ENCODE peak calls at places on chromosomes 12 and 14, in six cellular contexts. W is WTC11, J is GM23338, X is K562, F is H1, G is GM12878. R is an unnamed sample.

GRCh38 chr14:95227279-95227860 is 70.0 kb upstream of the DICER1 start:
- DNase-seq in W (no peak), J (peak), X (no peak), F (no peak), G (no peak), R (no peak)

GRCh38 chr12:17992002-17992656 is 97.9 kb downstream of the RERGL start:
- DNase-seq in W (peak), J (peak), X (peak), F (no peak), G (peak), R (peak)

GRCh38 chr14:21711360-21711961 is 37.8 kb upstream of the OR4E1 start:
- DNase-seq in W (no peak), J (peak), X (peak), F (no peak), G (no peak), R (peak)

GRCh38 chr14:80567905-80568512 is 356.7 kb upstream of the DIO2 start:
- DNase-seq in W (no peak), J (no peak), X (no peak), F (no peak), G (no peak), R (no peak)

GRCh38 chr14:103301512-103302197 is 32.4 kb upstream of the EIF5 start:
- DNase-seq in W (no peak), J (no peak), X (peak), F (no peak), G (no peak), R (no peak)

GRCh38 chr14:36820111-36820709 is 158.6 kb downstream of the PAX9 start:
- DNase-seq in W (no peak), J (no peak), X (no peak), F (no peak), G (no peak), R (no peak)

GRCh38 chr12:15131462-15131861 is 89.8 kb downstream of the RERG start:
- DNase-seq in W (no peak), J (no peak), X (no peak), F (no peak), G (no peak), R (no peak)

GRCh38 chr12:55728185-55728931 is 451 bp downstream of the CD63 start:
- DNase-seq in W (peak), J (peak), X (peak), F (no peak), G (no peak), R (no peak)

GRCh38 chr12:82789674-82790073 is 103.0 kb downstream of the TMTC2 start:
- DNase-seq in W (no peak), J (no peak), X (no peak), F (no peak), G (no peak), R (no peak)

GRCh38 chr12:110917467-110917866 is 2.9 kb downstream of the MYL2 start:
- DNase-seq in W (no peak), J (no peak), X (no peak), F (no peak), G (no peak), R (peak)

GRCh38 chr12:33795536-33795935 is 226.8 kb upstream of the ALG10 start:
- DNase-seq in W (no peak), J (no peak), X (no peak), F (no peak), G (no peak), R (no peak)

GRCh38 chr14:91366749-91367148 is 50.9 kb downstream of the CCDC88C start:
- DNase-seq in W (no peak), J (no peak), X (no peak), F (no peak), G (no peak), R (no peak)

GRCh38 chr12:1936406-1937320 is 18.2 kb upstream of the CACNA2D4 start:
- DNase-seq in W (no peak), J (no peak), X (no peak), F (peak), G (no peak), R (no peak)

GRCh38 chr14:105364100-105364708 is 34.1 kb upstream of the TEX22 start:
- DNase-seq in W (no peak), J (no peak), X (peak), F (no peak), G (no peak), R (no peak)
- TF ChIP-seq CREB1 in W (no peak), J (no peak), X (no peak), F (no peak), G (no peak), R (no peak)

DNA sequence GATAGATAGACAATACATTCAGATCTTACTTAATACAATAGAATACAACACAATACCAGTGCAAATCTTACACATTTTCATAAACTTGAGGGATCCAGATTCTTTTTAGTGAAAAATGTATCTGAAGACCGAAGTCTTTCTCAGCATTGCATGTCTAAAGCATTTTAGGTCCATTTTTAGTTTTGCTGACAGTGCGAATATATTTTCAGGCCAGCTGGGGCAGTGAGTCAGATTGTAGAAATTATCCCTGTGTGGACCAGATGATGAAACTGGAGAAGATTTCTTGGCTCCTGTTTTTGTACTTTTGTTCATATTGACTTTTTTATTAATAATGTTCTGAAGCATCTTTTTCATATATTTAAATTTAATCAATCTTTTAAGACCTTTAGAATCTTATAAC is 173.0 kb downstream of the FLRT2 start:
- DNase-seq in W (no peak), J (no peak), X (no peak), F (no peak), G (no peak), R (no peak)
- TF ChIP-seq CREB1 in W (no peak), J (no peak), X (no peak), F (no peak), G (no peak), R (no peak)

GRCh38 chr14:70658899-70659298 is 17.2 kb downstream of the TTC9 start:
- DNase-seq in W (no peak), J (no peak), X (no peak), F (no peak), G (no peak), R (no peak)

GRCh38 chr14:70654609-70655008 is 12.9 kb downstream of the TTC9 start:
- DNase-seq in W (no peak), J (no peak), X (no peak), F (no peak), G (peak), R (no peak)

GRCh38 chr14:70653662-70654061 is 11.9 kb downstream of the TTC9 start:
- DNase-seq in W (no peak), J (no peak), X (no peak), F (peak), G (no peak), R (no peak)

GRCh38 chr14:70652871-70653270 is 11.2 kb downstream of the TTC9 start:
- DNase-seq in W (no peak), J (no peak), X (no peak), F (no peak), G (no peak), R (no peak)

DNA sequence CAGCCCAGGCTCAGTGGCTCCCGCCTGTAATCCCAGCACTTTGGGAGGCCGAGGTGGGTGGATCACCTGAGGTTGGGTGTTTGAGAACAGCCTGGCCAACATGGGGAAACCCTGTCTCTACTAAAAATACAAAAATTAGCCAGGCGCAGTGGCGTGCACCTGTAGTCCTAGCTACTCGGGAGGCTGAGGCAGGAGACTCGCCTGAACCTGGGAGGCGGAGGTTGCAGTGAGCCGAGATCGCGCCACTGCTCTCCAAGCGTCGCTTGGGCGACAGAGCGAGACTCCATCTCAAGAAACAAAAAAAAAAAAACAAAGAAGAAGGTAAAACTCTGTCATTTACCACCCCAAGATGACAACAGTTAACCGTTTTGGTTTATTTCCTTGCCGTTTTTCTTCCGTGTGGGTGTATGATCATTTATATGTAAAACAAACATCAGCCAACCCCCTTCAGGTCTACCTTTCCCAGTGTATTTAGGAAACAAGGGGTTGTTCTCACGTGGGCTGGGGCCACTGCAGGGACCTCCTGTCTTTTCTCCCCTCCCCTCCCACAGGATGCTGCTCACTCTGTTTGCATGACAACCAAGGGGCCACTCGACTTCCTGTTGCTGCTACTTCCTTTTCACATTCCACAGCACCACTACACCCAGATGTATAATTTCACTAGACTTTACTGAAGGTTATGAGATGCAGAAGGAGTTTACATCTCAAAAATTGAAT is 13.6 kb downstream of the TTC9 start:
- DNase-seq in W (peak), J (peak), X (no peak), F (peak), G (peak), R (no peak)
- TF ChIP-seq CREB1 in W (no peak), J (no peak), X (no peak), F (no peak), G (no peak), R (no peak)

GRCh38 chr12:101238806-101239329 is 28.8 kb upstream of the SLC5A8 start:
- DNase-seq in W (no peak), J (no peak), X (no peak), F (no peak), G (no peak), R (no peak)

GRCh38 chr12:101243074-101243473 is 33.0 kb upstream of the SLC5A8 start:
- DNase-seq in W (no peak), J (no peak), X (no peak), F (no peak), G (no peak), R (no peak)

DNA sequence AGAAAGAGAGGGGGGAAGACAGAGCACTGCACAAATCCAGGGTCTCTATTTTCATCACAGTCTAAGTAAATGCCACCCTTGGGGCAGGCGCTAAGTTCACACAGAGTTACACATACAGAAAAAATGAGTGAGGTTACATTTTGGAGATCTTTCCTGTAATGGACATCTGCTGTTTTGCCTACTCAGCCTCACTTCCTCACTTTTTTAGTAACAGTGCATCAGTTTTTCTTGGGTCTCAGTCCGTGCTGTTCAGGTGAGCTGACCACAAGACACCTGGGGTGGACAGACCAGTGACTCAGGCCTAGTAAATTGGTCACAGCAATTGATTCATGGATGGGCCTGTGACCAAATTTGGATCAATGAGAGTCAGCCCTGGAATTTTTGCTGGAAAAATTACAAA is 33.6 kb upstream of the SLC5A8 start:
- DNase-seq in W (no peak), J (no peak), X (no peak), F (no peak), G (no peak), R (no peak)
- TF ChIP-seq CREB1 in W (no peak), J (no peak), X (no peak), F (no peak), G (no peak), R (no peak)

DNA sequence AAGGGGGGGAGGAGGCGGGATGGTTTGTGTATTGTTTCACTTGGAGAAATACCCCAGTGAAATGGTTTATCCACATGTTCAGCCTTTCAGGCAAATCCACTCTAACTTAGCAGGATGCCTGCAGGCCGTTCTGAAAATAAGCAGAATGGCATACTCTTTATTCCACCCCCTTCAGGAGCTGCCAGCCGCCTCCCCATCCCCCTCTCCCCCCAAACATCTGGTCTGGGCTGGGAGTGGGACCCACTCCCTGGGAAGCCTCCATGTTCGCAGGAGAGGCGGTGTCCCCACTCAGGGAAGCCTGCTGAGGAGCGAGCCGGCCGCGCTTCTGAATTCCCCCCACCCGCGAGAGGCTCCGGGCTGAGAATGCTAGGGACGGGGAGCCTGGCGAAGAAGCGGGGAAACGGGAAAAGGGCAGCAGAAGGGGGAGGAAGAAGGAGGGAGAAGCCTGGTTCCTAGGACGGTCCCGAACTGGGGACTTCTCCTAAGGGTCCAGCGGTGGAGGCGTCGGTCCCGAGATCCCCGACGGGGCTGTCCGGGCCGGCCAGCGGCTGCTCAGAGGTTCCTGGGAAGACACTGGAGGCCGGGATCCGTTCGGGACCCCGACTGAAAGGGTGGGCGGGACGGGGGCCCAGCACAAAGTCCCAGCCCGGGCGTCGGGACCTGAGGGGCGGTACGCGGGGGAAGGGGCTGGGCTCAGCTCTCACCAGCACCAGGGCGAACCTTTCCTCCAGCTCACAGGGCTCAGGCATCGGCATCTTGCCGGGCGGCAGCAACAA is 666 bp downstream of the FMNL3 start:
- DNase-seq in W (peak), J (peak), X (peak), F (peak), G (no peak), R (no peak)
- TF ChIP-seq CREB1 in W (no peak), J (no peak), X (no peak), F (no peak), G (no peak), R (no peak)

GRCh38 chr12:93419388-93420034 is 22.2 kb downstream of the UBE2N start:
- DNase-seq in W (no peak), J (peak), X (peak), F (no peak), G (no peak), R (peak)

GRCh38 chr12:93417967-93418480 is 23.7 kb downstream of the UBE2N start:
- DNase-seq in W (no peak), J (no peak), X (no peak), F (no peak), G (no peak), R (no peak)

GRCh38 chr12:93415723-93416464 is 25.9 kb downstream of the UBE2N start:
- DNase-seq in W (no peak), J (no peak), X (no peak), F (no peak), G (no peak), R (no peak)
- TF ChIP-seq CREB1 in W (no peak), J (no peak), X (no peak), F (no peak), G (no peak), R (no peak)

DNA sequence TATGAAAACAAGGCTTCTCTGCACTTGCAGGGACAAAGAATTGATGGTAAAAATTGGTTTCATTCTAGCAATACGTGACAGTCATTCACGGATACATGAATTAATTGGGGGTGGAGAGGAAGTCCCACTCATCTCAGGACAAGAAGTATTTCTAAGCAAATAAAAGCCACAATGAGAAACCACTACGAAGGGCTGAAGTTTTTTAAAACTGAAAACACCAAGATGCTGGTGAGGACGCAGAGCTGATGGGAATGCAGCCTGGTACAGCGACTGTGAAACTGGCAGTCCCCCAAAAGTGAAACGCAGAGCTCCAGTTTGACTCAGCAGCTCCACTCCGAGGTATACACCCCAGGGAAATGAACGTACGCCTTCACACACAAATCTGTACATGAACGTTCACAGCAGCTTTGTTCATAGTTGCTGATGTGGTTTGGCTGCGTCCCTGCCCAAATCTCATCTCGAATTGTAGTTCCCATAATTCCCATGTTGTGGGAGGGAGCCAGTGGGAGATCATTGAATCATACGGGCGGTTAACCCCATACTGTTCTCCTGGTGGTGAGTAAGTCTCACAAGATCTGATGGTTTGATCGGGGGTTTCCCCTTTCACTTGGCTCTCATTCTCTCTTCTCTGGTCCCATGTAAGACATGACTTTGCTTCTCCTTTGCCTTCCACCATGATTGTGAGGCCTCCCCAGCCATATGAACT is 89.0 kb downstream of the SCARB1 start:
- DNase-seq in W (no peak), J (no peak), X (no peak), F (no peak), G (peak), R (no peak)
- TF ChIP-seq CREB1 in W (no peak), J (no peak), X (no peak), F (no peak), G (no peak), R (no peak)

DNA sequence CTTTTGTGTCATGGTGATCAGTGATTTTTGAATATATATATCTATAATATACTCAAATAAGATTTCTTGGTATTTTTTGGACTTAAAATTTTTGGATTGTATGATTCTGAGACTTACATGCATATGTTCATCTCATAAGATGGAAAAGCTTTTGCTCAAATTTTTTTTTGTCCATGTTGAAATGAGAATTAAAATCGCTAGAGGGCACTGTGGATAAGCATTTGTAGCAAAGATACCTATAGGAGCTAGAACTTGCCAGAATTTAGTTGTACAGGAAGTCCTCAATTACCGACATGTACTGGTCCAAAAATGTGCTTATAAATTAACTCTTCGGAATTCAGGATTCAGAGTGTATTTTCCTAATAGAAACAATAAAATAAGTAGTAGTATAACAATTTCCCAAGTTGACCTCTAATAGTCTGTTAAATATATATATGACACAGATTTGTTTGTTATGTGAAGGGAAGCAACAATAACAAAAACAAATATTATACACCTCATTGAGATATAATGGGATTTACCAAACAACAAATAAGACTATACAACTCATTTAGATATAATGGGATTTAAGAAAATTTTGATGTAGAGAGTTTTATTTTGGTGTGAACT is 179.6 kb downstream of the TMEM117 start:
- DNase-seq in W (no peak), J (peak), X (peak), F (no peak), G (peak), R (peak)
- TF ChIP-seq CREB1 in W (no peak), J (no peak), X (no peak), F (no peak), G (no peak), R (no peak)

DNA sequence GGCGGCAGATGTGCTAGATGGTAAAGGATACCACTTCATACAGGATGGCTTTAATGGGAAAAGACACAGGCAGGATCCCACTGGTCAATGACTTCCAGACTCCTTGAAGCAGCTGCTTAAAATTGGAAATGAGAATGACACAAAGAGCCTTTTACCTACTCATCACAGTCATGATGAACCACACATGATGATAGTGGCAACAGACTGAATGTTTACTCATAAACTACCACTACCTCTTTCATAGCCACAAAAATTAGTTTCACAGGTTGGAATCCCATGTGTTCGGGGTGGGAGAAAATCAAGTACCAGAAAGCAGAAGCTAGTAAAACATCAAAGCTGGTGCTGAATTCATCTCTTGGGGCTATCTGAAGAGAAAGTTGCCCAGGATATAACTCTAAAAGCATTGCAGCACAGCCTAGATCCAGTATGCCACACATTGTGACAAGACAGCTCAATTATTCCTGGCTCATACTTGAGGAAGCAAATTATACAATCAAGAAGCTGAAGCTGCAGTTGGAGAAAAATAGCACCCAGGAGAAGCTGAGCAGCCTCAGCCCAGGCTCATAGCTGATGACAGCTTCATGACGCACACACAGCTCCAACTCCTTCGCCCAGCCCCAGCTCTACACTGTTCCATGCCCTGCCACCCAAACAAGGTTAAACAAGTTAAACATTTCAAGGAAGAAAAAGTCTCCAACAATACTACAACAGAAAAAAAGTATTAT is 29.0 kb upstream of the C12orf50 start:
- DNase-seq in W (no peak), J (no peak), X (no peak), F (no peak), G (no peak), R (no peak)
- TF ChIP-seq CREB1 in W (no peak), J (no peak), X (no peak), F (no peak), G (no peak), R (no peak)